ENCODE peak calls at places on chromosomes 1 and 21, in ten cellular contexts. Z is A549, Q is left lung, P is esophagus squamous epithelium, M is PC-9, V is fibroblast of lung, J is left ventricle myocardium inferior, N is tibial artery, W is fibroblast of villous mesenchyme, R is heart right ventricle. O is an unnamed sample.
A peak's percentile ranks its signal among the peaks of the same experiment; 100 is the strongest.

GRCh38 chr1:228145050-228145343 is 4.7 kb upstream of the GJC2 start:
- DNase-seq in Z (no peak), Q (no peak), P (no peak), M (no peak), V (no peak), J (no peak), N (no peak), W (no peak), R (no peak), O (no peak)

GRCh38 chr1:207923561-207923960 is 12.6 kb upstream of the CD34 start:
- DNase-seq in Z (no peak), Q (peak; percentile 80), P (no peak), M (no peak), V (no peak), J (no peak), N (no peak), W (no peak), R (no peak), O (no peak)

GRCh38 chr1:211648336-211648735 is 27.1 kb downstream of the NEK2 start:
- DNase-seq in Z (peak; percentile 37), Q (no peak), P (no peak), M (peak; percentile 44), V (no peak), J (no peak), N (no peak), W (peak; percentile 46), R (no peak), O (no peak)

GRCh38 chr1:20445956-20446355 is 40.1 kb downstream of the CAMK2N1 start:
- DNase-seq in Z (no peak), Q (no peak), P (no peak), M (no peak), V (no peak), J (no peak), N (peak; percentile 39), W (no peak), R (no peak), O (no peak)

GRCh38 chr1:156128749-156129682 is 14.5 kb downstream of the LMNA start:
- DNase-seq in Z (no peak), Q (no peak), P (no peak), M (no peak), V (peak; percentile 85), J (peak; percentile 52), N (peak; percentile 91), W (peak; percentile 82), R (peak; percentile 85), O (no peak)

GRCh38 chr1:3061981-3062615 is 6.9 kb upstream of the PRDM16 start:
- DNase-seq in Z (no peak), Q (no peak), P (no peak), M (no peak), V (no peak), J (no peak), N (no peak), W (no peak), R (no peak), O (no peak)

GRCh38 chr1:155177192-155177917 is 3.7 kb downstream of the TRIM46 start:
- DNase-seq in Z (no peak), Q (no peak), P (no peak), M (peak; percentile 79), V (no peak), J (no peak), N (no peak), W (no peak), R (no peak), O (peak; percentile 91)

GRCh38 chr21:40324389-40324788 is 457.2 kb downstream of the PCP4 start:
- DNase-seq in Z (no peak), Q (no peak), P (no peak), M (no peak), V (no peak), J (no peak), N (no peak), W (no peak), R (no peak), O (no peak)

GRCh38 chr1:151352001-151352718 is 5.1 kb upstream of the RFX5 start:
- DNase-seq in Z (no peak), Q (no peak), P (no peak), M (no peak), V (no peak), J (no peak), N (no peak), W (peak; percentile 13), R (no peak), O (no peak)

GRCh38 chr1:59915516-59915915 is 11.1 kb downstream of the CYP2J2 start:
- DNase-seq in Z (no peak), Q (no peak), P (no peak), M (no peak), V (no peak), J (no peak), N (no peak), W (no peak), R (no peak), O (no peak)

GRCh38 chr1:218531936-218532335 is 186.8 kb downstream of the TGFB2 start:
- DNase-seq in Z (no peak), Q (no peak), P (no peak), M (no peak), V (no peak), J (no peak), N (no peak), W (no peak), R (no peak), O (no peak)

DNA sequence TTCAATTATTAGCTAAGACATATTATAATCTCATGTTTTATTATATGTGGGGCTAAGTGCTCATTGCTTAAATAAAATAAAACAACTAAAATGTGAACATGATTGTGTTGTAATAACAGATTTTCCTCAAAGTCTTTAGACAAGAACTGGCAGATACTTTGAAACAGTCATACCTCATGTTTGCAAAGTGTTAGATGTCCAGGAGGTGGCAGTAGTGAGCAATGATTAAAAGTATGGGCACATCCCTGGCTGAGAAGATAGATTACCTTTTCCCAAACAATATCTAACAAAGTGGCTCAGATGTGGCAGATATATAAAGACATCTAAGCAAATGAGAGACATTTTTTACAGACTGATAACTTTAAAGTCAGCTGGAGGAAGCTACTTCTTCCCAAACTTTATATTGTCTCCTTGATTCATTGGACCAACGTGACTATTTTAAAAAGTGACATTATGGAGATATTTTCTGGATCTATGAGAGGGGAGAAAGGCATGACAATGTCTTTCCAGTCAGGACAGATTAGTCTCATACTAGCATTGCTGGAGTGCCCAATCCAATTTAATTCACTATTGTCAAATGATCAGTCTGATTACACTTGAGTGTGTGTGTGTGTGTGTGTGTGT is 269.8 kb downstream of the S1PR1 start:
- DNase-seq in Z (peak; percentile 6), Q (no peak), P (no peak), M (no peak), V (peak; percentile 49), J (no peak), N (no peak), W (peak; percentile 39), R (peak; percentile 19), O (peak; percentile 7)
- TF ChIP-seq CTCF in Z (peak; percentile 45), Q (peak; percentile 61), P (no peak), M (peak; percentile 89), V (peak; percentile 60), J (peak; percentile 66), N (peak; percentile 31), W (peak; percentile 77), R (peak; percentile 63), O (peak; percentile 77)

GRCh38 chr21:31265293-31265692 is 78.8 kb downstream of the TIAM1 start:
- DNase-seq in Z (no peak), Q (no peak), P (no peak), M (no peak), V (no peak), J (peak; percentile 66), N (no peak), W (no peak), R (peak; percentile 20), O (no peak)

GRCh38 chr21:31267644-31268043 is 76.4 kb downstream of the TIAM1 start:
- DNase-seq in Z (no peak), Q (no peak), P (no peak), M (no peak), V (peak; percentile 41), J (no peak), N (no peak), W (no peak), R (no peak), O (no peak)

GRCh38 chr21:31268090-31268489 is 76.0 kb downstream of the TIAM1 start:
- DNase-seq in Z (no peak), Q (no peak), P (no peak), M (no peak), V (no peak), J (no peak), N (no peak), W (no peak), R (no peak), O (no peak)

GRCh38 chr21:31264574-31264973 is 79.5 kb downstream of the TIAM1 start:
- DNase-seq in Z (no peak), Q (no peak), P (no peak), M (no peak), V (no peak), J (no peak), N (no peak), W (no peak), R (no peak), O (no peak)

GRCh38 chr21:31266241-31266640 is 77.8 kb downstream of the TIAM1 start:
- DNase-seq in Z (no peak), Q (no peak), P (no peak), M (no peak), V (no peak), J (no peak), N (no peak), W (no peak), R (no peak), O (no peak)
- H3K4me3 ChIP-seq in Z (no peak overlapping the region), Q (no peak overlapping the region), P (no peak overlapping the region), M (no peak overlapping the region), V (no peak overlapping the region), J (no peak overlapping the region), N (no peak overlapping the region), W (no peak overlapping the region), R (no peak overlapping the region), O (no peak overlapping the region)

GRCh38 chr1:61819421-61819820 is 77.1 kb downstream of the PATJ start:
- DNase-seq in Z (no peak), Q (no peak), P (no peak), M (no peak), V (no peak), J (no peak), N (no peak), W (no peak), R (no peak), O (no peak)

DNA sequence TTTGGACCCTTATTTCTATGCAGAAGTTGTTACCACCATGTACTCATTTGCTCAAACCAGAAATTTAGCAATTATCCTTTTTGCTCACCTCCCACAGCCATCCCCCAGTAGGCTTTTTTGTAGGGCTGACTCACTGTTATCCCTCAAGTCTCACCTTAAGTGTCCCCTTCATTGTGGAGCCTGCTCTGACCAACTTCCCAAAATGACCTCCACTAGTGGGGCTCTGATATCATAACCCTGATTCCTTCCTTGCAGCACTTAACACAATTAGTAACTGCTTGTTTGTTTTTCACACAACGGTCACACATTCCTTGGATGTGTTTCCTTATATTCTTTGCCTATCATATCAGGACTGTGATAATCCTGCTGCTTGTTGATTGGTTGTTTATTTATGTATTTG is 76.7 kb downstream of the PATJ start:
- DNase-seq in Z (no peak), Q (no peak), P (no peak), M (no peak), V (no peak), J (no peak), N (no peak), W (no peak), R (no peak), O (no peak)
- TF ChIP-seq CTCF in Z (no peak), Q (no peak), P (no peak), M (no peak), V (no peak), J (no peak), N (no peak), W (no peak), R (no peak), O (no peak)

DNA sequence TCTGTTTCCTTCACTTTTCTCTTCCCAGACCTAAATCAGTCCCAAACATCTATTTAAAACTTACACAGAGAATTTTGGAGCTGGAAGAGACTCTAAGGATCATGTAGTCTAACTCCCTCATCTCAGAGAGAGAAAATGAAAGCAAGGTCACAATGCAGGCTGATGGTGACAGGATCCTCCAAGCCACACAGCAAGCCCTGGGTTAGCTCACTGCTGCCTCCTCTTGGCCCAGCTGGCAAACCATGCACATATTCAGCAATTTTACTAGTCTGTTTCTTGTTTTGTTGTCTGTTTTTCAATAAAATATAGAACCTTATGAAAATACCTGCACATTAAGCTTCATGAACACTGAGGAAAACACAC is 27.7 kb upstream of the LY9 start:
- DNase-seq in Z (no peak), Q (peak; percentile 76), P (no peak), M (no peak), V (no peak), J (peak; percentile 27), N (no peak), W (peak; percentile 5), R (peak; percentile 38), O (no peak)
- H3K4me3 ChIP-seq in Z (no peak overlapping the region), Q (no peak overlapping the region), P (peak overlapping the region; percentile 48), M (no peak overlapping the region), V (no peak overlapping the region), J (peak overlapping the region; percentile 11), N (no peak overlapping the region), W (no peak overlapping the region), R (no peak overlapping the region), O (no peak overlapping the region)